ENCODE peak calls at places on chromosome 22, in ten cellular contexts. One of them, this sample, is unnamed.

GRCh38 chr22:17007257-17007656 is 765 bp downstream of the GAB4 start:
- DNase-seq in nephron progenitor cell: no peak
- DNase-seq in kidney epithelial cell: no peak
- DNase-seq in neural crest cell: no peak
- DNase-seq in H9: no peak
- DNase-seq in suprapubic skin: no peak
- DNase-seq in astrocyte of the spinal cord: no peak
- DNase-seq in tibial artery: no peak
- DNase-seq in heart left ventricle: no peak
- DNase-seq in foreskin fibroblast: no peak
- DNase-seq in this sample: no peak

GRCh38 chr22:35838849-35839646 is 121.4 kb downstream of the APOL5 start:
- DNase-seq in suprapubic skin: no peak
- DNase-seq in heart left ventricle: no peak
- DNase-seq in neural crest cell: peak; percentile 14
- DNase-seq in H9: no peak
- DNase-seq in kidney epithelial cell: no peak
- DNase-seq in astrocyte of the spinal cord: peak; percentile 79
- DNase-seq in nephron progenitor cell: peak; percentile 11
- DNase-seq in foreskin fibroblast: peak; percentile 73
- DNase-seq in tibial artery: peak; percentile 69
- DNase-seq in this sample: peak; percentile 59

GRCh38 chr22:33917744-33918406 is 2.4 kb downstream of the LARGE1 start:
- DNase-seq in neural crest cell: no peak
- DNase-seq in suprapubic skin: no peak
- DNase-seq in astrocyte of the spinal cord: no peak
- DNase-seq in tibial artery: no peak
- DNase-seq in heart left ventricle: no peak
- DNase-seq in nephron progenitor cell: peak; percentile 10
- DNase-seq in H9: peak; percentile 48
- DNase-seq in kidney epithelial cell: no peak
- DNase-seq in foreskin fibroblast: no peak
- DNase-seq in this sample: no peak

GRCh38 chr22:25069758-25070461 is 117.4 kb downstream of the KIAA1671 start:
- DNase-seq in tibial artery: peak; percentile 50
- DNase-seq in astrocyte of the spinal cord: no peak
- DNase-seq in kidney epithelial cell: no peak
- DNase-seq in foreskin fibroblast: no peak
- DNase-seq in neural crest cell: no peak
- DNase-seq in heart left ventricle: no peak
- DNase-seq in H9: no peak
- DNase-seq in suprapubic skin: no peak
- DNase-seq in nephron progenitor cell: peak; percentile 28
- DNase-seq in this sample: peak; percentile 33

GRCh38 chr22:20779813-20780148 is 5.9 kb downstream of the SERPIND1 start:
- DNase-seq in heart left ventricle: no peak
- DNase-seq in foreskin fibroblast: no peak
- DNase-seq in suprapubic skin: no peak
- DNase-seq in kidney epithelial cell: no peak
- DNase-seq in neural crest cell: no peak
- DNase-seq in astrocyte of the spinal cord: peak; percentile 69
- DNase-seq in nephron progenitor cell: no peak
- DNase-seq in H9: no peak
- DNase-seq in tibial artery: no peak
- DNase-seq in this sample: no peak

GRCh38 chr22:20552913-20553401 is 45.5 kb downstream of the MED15 start:
- DNase-seq in tibial artery: no peak
- DNase-seq in H9: no peak
- DNase-seq in nephron progenitor cell: no peak
- DNase-seq in kidney epithelial cell: no peak
- DNase-seq in suprapubic skin: no peak
- DNase-seq in neural crest cell: no peak
- DNase-seq in heart left ventricle: no peak
- DNase-seq in foreskin fibroblast: no peak
- DNase-seq in astrocyte of the spinal cord: no peak
- DNase-seq in this sample: no peak

GRCh38 chr22:19967850-19968449 is 26.3 kb upstream of the TXNRD2 start:
- DNase-seq in heart left ventricle: no peak
- DNase-seq in suprapubic skin: no peak
- DNase-seq in foreskin fibroblast: no peak
- DNase-seq in H9: no peak
- DNase-seq in tibial artery: no peak
- DNase-seq in nephron progenitor cell: no peak
- DNase-seq in kidney epithelial cell: no peak
- DNase-seq in astrocyte of the spinal cord: no peak
- DNase-seq in neural crest cell: no peak
- DNase-seq in this sample: no peak

GRCh38 chr22:19471572-19471971 is 7.4 kb downstream of the UFD1 start:
- DNase-seq in kidney epithelial cell: no peak
- DNase-seq in foreskin fibroblast: no peak
- DNase-seq in astrocyte of the spinal cord: no peak
- DNase-seq in nephron progenitor cell: no peak
- DNase-seq in tibial artery: no peak
- DNase-seq in heart left ventricle: no peak
- DNase-seq in suprapubic skin: no peak
- DNase-seq in neural crest cell: no peak
- DNase-seq in H9: no peak
- DNase-seq in this sample: no peak

GRCh38 chr22:36359172-36359973 is 28.4 kb downstream of the MYH9 start:
- DNase-seq in nephron progenitor cell: no peak
- DNase-seq in foreskin fibroblast: no peak
- DNase-seq in suprapubic skin: no peak
- DNase-seq in kidney epithelial cell: no peak
- DNase-seq in H9: no peak
- DNase-seq in tibial artery: no peak
- DNase-seq in astrocyte of the spinal cord: no peak
- DNase-seq in neural crest cell: no peak
- DNase-seq in heart left ventricle: no peak
- DNase-seq in this sample: no peak

GRCh38 chr22:49057910-49058309 is 769.8 kb downstream of the BRD1 start:
- DNase-seq in suprapubic skin: no peak
- DNase-seq in nephron progenitor cell: no peak
- DNase-seq in neural crest cell: no peak
- DNase-seq in kidney epithelial cell: no peak
- DNase-seq in foreskin fibroblast: no peak
- DNase-seq in tibial artery: no peak
- DNase-seq in heart left ventricle: no peak
- DNase-seq in H9: no peak
- DNase-seq in astrocyte of the spinal cord: no peak
- DNase-seq in this sample: no peak

GRCh38 chr22:23152238-23153114 is 7.2 kb downstream of the RAB36 start:
- DNase-seq in kidney epithelial cell: no peak
- DNase-seq in tibial artery: no peak
- DNase-seq in astrocyte of the spinal cord: no peak
- DNase-seq in heart left ventricle: no peak
- DNase-seq in H9: no peak
- DNase-seq in neural crest cell: no peak
- DNase-seq in foreskin fibroblast: no peak
- DNase-seq in suprapubic skin: no peak
- DNase-seq in nephron progenitor cell: no peak
- DNase-seq in this sample: no peak

GRCh38 chr22:36744413-36744765 is 31.5 kb downstream of the IFT27 start:
- DNase-seq in nephron progenitor cell: no peak
- DNase-seq in heart left ventricle: no peak
- DNase-seq in neural crest cell: no peak
- DNase-seq in tibial artery: no peak
- DNase-seq in suprapubic skin: no peak
- DNase-seq in astrocyte of the spinal cord: no peak
- DNase-seq in H9: no peak
- DNase-seq in foreskin fibroblast: no peak
- DNase-seq in kidney epithelial cell: no peak
- DNase-seq in this sample: no peak

GRCh38 chr22:21714059-21714770 is 21.4 kb downstream of the YPEL1 start:
- DNase-seq in kidney epithelial cell: no peak
- DNase-seq in astrocyte of the spinal cord: no peak
- DNase-seq in neural crest cell: no peak
- DNase-seq in foreskin fibroblast: no peak
- DNase-seq in nephron progenitor cell: no peak
- DNase-seq in tibial artery: no peak
- DNase-seq in heart left ventricle: no peak
- DNase-seq in H9: no peak
- DNase-seq in suprapubic skin: no peak
- DNase-seq in this sample: no peak

GRCh38 chr22:24208012-24208749 is 26.9 kb downstream of the SUSD2 start:
- DNase-seq in neural crest cell: no peak
- DNase-seq in suprapubic skin: no peak
- DNase-seq in foreskin fibroblast: peak; percentile 95
- DNase-seq in heart left ventricle: peak; percentile 56
- DNase-seq in tibial artery: peak; percentile 78
- DNase-seq in astrocyte of the spinal cord: peak; percentile 98
- DNase-seq in H9: no peak
- DNase-seq in kidney epithelial cell: peak; percentile 73
- DNase-seq in nephron progenitor cell: no peak
- DNase-seq in this sample: no peak

GRCh38 chr22:22168190-22168940 is 76.2 kb upstream of the VPREB1 start:
- DNase-seq in suprapubic skin: no peak
- DNase-seq in astrocyte of the spinal cord: peak; percentile 44
- DNase-seq in heart left ventricle: no peak
- DNase-seq in nephron progenitor cell: no peak
- DNase-seq in neural crest cell: no peak
- DNase-seq in H9: peak; percentile 37
- DNase-seq in tibial artery: no peak
- DNase-seq in foreskin fibroblast: peak; percentile 16
- DNase-seq in kidney epithelial cell: peak; percentile 12
- DNase-seq in this sample: peak; percentile 45

GRCh38 chr22:41094036-41094435 is 1.6 kb downstream of the EP300 start:
- DNase-seq in nephron progenitor cell: no peak
- DNase-seq in foreskin fibroblast: peak; percentile 15
- DNase-seq in heart left ventricle: no peak
- DNase-seq in astrocyte of the spinal cord: peak; percentile 37
- DNase-seq in H9: no peak
- DNase-seq in neural crest cell: no peak
- DNase-seq in kidney epithelial cell: no peak
- DNase-seq in tibial artery: no peak
- DNase-seq in suprapubic skin: no peak
- DNase-seq in this sample: no peak

GRCh38 chr22:40637181-40638150 is 947 bp upstream of the MRTFA start:
- DNase-seq in foreskin fibroblast: no peak
- DNase-seq in astrocyte of the spinal cord: no peak
- DNase-seq in kidney epithelial cell: no peak
- DNase-seq in heart left ventricle: peak; percentile 45
- DNase-seq in nephron progenitor cell: no peak
- DNase-seq in tibial artery: peak; percentile 68
- DNase-seq in suprapubic skin: peak; percentile 84
- DNase-seq in H9: no peak
- DNase-seq in neural crest cell: no peak
- DNase-seq in this sample: no peak

GRCh38 chr22:30829901-30830550 is 135.4 kb downstream of the OSBP2 start:
- DNase-seq in nephron progenitor cell: no peak
- DNase-seq in neural crest cell: no peak
- DNase-seq in kidney epithelial cell: peak; percentile 32
- DNase-seq in suprapubic skin: peak; percentile 67
- DNase-seq in H9: no peak
- DNase-seq in astrocyte of the spinal cord: peak; percentile 87
- DNase-seq in foreskin fibroblast: peak; percentile 90
- DNase-seq in heart left ventricle: no peak
- DNase-seq in tibial artery: no peak
- DNase-seq in this sample: no peak

GRCh38 chr22:26753125-26753862 is 95.9 kb downstream of the MIAT start:
- DNase-seq in nephron progenitor cell: no peak
- DNase-seq in foreskin fibroblast: no peak
- DNase-seq in suprapubic skin: no peak
- DNase-seq in kidney epithelial cell: no peak
- DNase-seq in neural crest cell: no peak
- DNase-seq in H9: peak; percentile 44
- DNase-seq in tibial artery: no peak
- DNase-seq in heart left ventricle: no peak
- DNase-seq in astrocyte of the spinal cord: no peak
- DNase-seq in this sample: no peak
- TF ChIP-seq CTCF in nephron progenitor cell: no peak
- TF ChIP-seq CTCF in foreskin fibroblast: no peak
- TF ChIP-seq CTCF in suprapubic skin: no peak
- TF ChIP-seq CTCF in kidney epithelial cell: no peak
- TF ChIP-seq CTCF in neural crest cell: no peak
- TF ChIP-seq CTCF in H9: peak; percentile 54
- TF ChIP-seq CTCF in tibial artery: no peak
- TF ChIP-seq CTCF in heart left ventricle: no peak
- TF ChIP-seq CTCF in astrocyte of the spinal cord: peak; percentile 12
- TF ChIP-seq CTCF in this sample: peak; percentile 29

GRCh38 chr22:29629382-29630179 is 26.1 kb downstream of the NF2 start:
- DNase-seq in suprapubic skin: no peak
- DNase-seq in kidney epithelial cell: no peak
- DNase-seq in nephron progenitor cell: no peak
- DNase-seq in astrocyte of the spinal cord: no peak
- DNase-seq in H9: no peak
- DNase-seq in heart left ventricle: no peak
- DNase-seq in tibial artery: no peak
- DNase-seq in neural crest cell: no peak
- DNase-seq in foreskin fibroblast: no peak
- DNase-seq in this sample: no peak
- TF ChIP-seq CTCF in suprapubic skin: no peak
- TF ChIP-seq CTCF in kidney epithelial cell: no peak
- TF ChIP-seq CTCF in nephron progenitor cell: no peak
- TF ChIP-seq CTCF in astrocyte of the spinal cord: no peak
- TF ChIP-seq CTCF in H9: no peak
- TF ChIP-seq CTCF in heart left ventricle: no peak
- TF ChIP-seq CTCF in tibial artery: no peak
- TF ChIP-seq CTCF in neural crest cell: no peak
- TF ChIP-seq CTCF in foreskin fibroblast: no peak
- TF ChIP-seq CTCF in this sample: no peak

DNA sequence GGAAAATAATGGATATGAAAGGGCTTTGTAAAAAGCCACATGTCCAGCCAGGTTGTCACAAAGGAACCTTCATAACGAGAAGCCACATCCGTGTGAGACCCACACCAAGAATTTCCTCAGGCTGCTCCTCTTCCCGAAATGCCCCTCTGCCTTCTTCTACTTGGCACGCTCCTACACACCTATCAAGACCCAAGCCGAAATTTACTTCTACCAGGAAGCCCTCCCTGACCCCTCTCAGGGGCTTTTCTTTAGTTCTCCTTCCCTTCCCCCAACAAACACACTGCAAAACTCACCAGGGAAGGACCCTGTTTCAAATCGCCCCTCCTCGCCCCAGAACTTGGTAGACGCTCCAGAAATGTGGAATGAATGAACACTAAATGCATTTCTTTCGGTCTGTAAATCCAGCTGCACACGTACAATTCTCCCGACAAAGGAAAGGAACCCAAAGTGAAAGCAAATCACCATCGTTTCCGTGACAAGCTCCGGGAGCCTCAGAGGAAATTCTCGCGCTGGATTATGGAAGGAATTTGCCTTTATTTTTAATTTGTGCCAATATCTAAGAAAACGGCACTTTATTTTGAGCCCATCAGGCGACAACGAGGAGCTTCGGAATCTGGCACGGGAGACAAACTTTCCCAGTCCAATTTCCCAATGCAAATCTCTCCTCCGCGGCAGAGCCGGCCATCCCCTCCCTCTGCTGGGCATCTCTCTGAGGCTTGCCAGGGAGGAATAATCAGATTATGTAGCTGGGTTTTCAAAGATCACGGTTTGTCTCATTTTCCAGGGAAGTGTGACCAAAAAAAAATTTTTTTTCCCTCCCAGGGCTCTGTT is 13.2 kb upstream of the SHISAL1 start:
- DNase-seq in kidney epithelial cell: no peak
- DNase-seq in foreskin fibroblast: peak; percentile 33
- DNase-seq in astrocyte of the spinal cord: peak; percentile 56
- DNase-seq in heart left ventricle: no peak
- DNase-seq in suprapubic skin: no peak
- DNase-seq in nephron progenitor cell: no peak
- DNase-seq in neural crest cell: no peak
- DNase-seq in tibial artery: no peak
- DNase-seq in H9: no peak
- DNase-seq in this sample: no peak
- TF ChIP-seq CTCF in kidney epithelial cell: peak; percentile 27
- TF ChIP-seq CTCF in foreskin fibroblast: peak; percentile 43
- TF ChIP-seq CTCF in astrocyte of the spinal cord: peak; percentile 55
- TF ChIP-seq CTCF in heart left ventricle: no peak
- TF ChIP-seq CTCF in suprapubic skin: no peak
- TF ChIP-seq CTCF in nephron progenitor cell: no peak
- TF ChIP-seq CTCF in neural crest cell: no peak
- TF ChIP-seq CTCF in tibial artery: no peak
- TF ChIP-seq CTCF in H9: no peak
- TF ChIP-seq CTCF in this sample: peak; percentile 40

GRCh38 chr22:42269407-42270177 is 861 bp downstream of the TCF20 start:
- DNase-seq in foreskin fibroblast: no peak
- DNase-seq in neural crest cell: peak; percentile 40
- DNase-seq in astrocyte of the spinal cord: no peak
- DNase-seq in kidney epithelial cell: no peak
- DNase-seq in nephron progenitor cell: peak; percentile 64
- DNase-seq in tibial artery: peak; percentile 37
- DNase-seq in H9: peak; percentile 80
- DNase-seq in heart left ventricle: peak; percentile 47
- DNase-seq in suprapubic skin: no peak
- DNase-seq in this sample: peak; percentile 49
- TF ChIP-seq CTCF in foreskin fibroblast: no peak
- TF ChIP-seq CTCF in neural crest cell: peak; percentile 32
- TF ChIP-seq CTCF in astrocyte of the spinal cord: no peak
- TF ChIP-seq CTCF in kidney epithelial cell: peak; percentile 28
- TF ChIP-seq CTCF in nephron progenitor cell: no peak
- TF ChIP-seq CTCF in tibial artery: no peak
- TF ChIP-seq CTCF in H9: peak; percentile 33
- TF ChIP-seq CTCF in heart left ventricle: no peak
- TF ChIP-seq CTCF in suprapubic skin: no peak
- TF ChIP-seq CTCF in this sample: no peak